ENCODE peak calls at places on chromosome 4, in seven cellular contexts. V is HEK293T, R is GM12878, T is K562, S is HepG2, E is H1, N is HCT116. X is an unnamed sample.

GRCh38 chr4:76306882-76307669 is 543 bp downstream of the STBD1 start:
- DNase-seq in E (peak; percentile 85), R (no peak), T (no peak), S (peak; percentile 19), V (peak; percentile 67), N (no peak), X (peak; percentile 76)

GRCh38 chr4:21470531-21470930 is 478.0 kb downstream of the KCNIP4 start:
- DNase-seq in R (no peak), E (no peak), V (no peak), T (no peak), S (no peak), N (no peak), X (no peak)

GRCh38 chr4:83212041-83212851 is 72.4 kb downstream of the COQ2 start:
- DNase-seq in E (no peak), N (no peak), T (no peak), R (peak; percentile 90), V (no peak), S (no peak), X (no peak)

GRCh38 chr4:141153751-141154510 is 20.7 kb upstream of the RNF150 start:
- DNase-seq in N (no peak), T (peak; percentile 16), E (no peak), R (no peak), V (no peak), S (no peak), X (no peak)

GRCh38 chr4:14644568-14645282 is 357.6 kb upstream of the CPEB2 start:
- DNase-seq in S (no peak), N (no peak), E (no peak), R (no peak), T (no peak), V (no peak), X (no peak)

GRCh38 chr4:25792200-25792791 is 70.5 kb downstream of the SEL1L3 start:
- DNase-seq in R (no peak), N (peak; percentile 51), T (peak; percentile 61), S (peak; percentile 51), E (peak; percentile 71), V (peak; percentile 33), X (peak; percentile 67)

GRCh38 chr4:138851626-138852443 is 163.7 kb upstream of the NOCT start:
- DNase-seq in E (no peak), N (no peak), S (no peak), V (no peak), T (no peak), R (no peak), X (no peak)

GRCh38 chr4:138035781-138036258 is 206.3 kb downstream of the SLC7A11 start:
- DNase-seq in S (peak; percentile 52), R (peak; percentile 69), V (peak; percentile 65), E (no peak), N (peak; percentile 53), T (peak; percentile 49), X (no peak)

GRCh38 chr4:73897380-73898136 is 28.4 kb downstream of the CXCL1 start:
- DNase-seq in R (no peak), E (no peak), S (no peak), V (no peak), N (no peak), T (no peak), X (no peak)

GRCh38 chr4:1014395-1015167 is 3.2 kb downstream of the FGFRL1 start:
- DNase-seq in R (no peak), N (no peak), S (no peak), E (no peak), V (no peak), T (no peak), X (no peak)

GRCh38 chr4:13546855-13547562 is 2.7 kb upstream of the NKX3-2 start:
- DNase-seq in S (no peak), N (no peak), E (peak; percentile 84), T (no peak), V (no peak), R (no peak), X (peak; percentile 70)

GRCh38 chr4:99945718-99946345 is 586 bp downstream of the DNAJB14 start:
- DNase-seq in R (no peak), E (no peak), S (peak; percentile 44), T (peak; percentile 45), V (peak; percentile 37), N (no peak), X (peak; percentile 60)

GRCh38 chr4:108140328-108140727 is 28.4 kb downstream of the LEF1 start:
- DNase-seq in E (no peak), S (no peak), V (no peak), T (no peak), R (no peak), N (no peak), X (no peak)

GRCh38 chr4:6746721-6747689 is 31.0 kb downstream of the BLOC1S4 start:
- DNase-seq in V (no peak), T (no peak), E (no peak), N (no peak), R (no peak), S (no peak), X (no peak)

GRCh38 chr4:35399912-35400311 is 844.4 kb downstream of the ARAP2 start:
- DNase-seq in N (no peak), R (no peak), V (no peak), S (no peak), E (no peak), T (no peak), X (no peak)

DNA sequence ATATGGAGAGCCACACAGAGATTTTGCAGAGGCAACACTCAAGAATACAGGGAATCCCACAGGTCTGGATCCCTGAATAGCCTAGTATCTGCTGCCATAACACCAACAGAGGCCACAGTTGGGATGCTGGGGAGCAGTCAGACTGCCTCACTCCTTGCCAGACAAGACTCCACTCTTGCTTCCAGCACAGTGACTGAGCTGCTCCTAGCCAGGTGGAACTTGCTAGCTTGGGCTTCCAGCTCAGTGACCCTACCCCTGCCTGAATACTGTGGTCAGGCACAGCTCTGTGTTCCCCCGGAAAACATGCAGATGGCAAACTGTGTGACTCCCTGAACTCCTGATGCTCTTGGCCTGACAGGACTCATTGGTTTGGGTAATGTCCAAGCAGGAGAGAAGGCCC is 251.8 kb downstream of the KCTD8 start:
- DNase-seq in T (no peak), V (no peak), N (no peak), E (no peak), R (no peak), S (no peak), X (no peak)
- TF ChIP-seq SP1 in T (no peak), V (no peak), N (no peak), E (no peak), R (no peak), S (no peak), X (no peak)

GRCh38 chr4:102302762-102303161 is 42.5 kb downstream of the SLC39A8 start:
- DNase-seq in S (no peak), T (no peak), V (no peak), E (no peak), R (no peak), N (no peak), X (no peak)

GRCh38 chr4:102295153-102295862 is 50.0 kb downstream of the SLC39A8 start:
- DNase-seq in T (no peak), N (no peak), S (no peak), R (no peak), V (no peak), E (no peak), X (no peak)

GRCh38 chr4:102299302-102299701 is 46.0 kb downstream of the SLC39A8 start:
- DNase-seq in S (no peak), R (no peak), E (no peak), N (no peak), V (no peak), T (no peak), X (no peak)

GRCh38 chr4:102301167-102301566 is 44.1 kb downstream of the SLC39A8 start:
- DNase-seq in S (no peak), V (no peak), R (no peak), T (no peak), N (no peak), E (no peak), X (no peak)

DNA sequence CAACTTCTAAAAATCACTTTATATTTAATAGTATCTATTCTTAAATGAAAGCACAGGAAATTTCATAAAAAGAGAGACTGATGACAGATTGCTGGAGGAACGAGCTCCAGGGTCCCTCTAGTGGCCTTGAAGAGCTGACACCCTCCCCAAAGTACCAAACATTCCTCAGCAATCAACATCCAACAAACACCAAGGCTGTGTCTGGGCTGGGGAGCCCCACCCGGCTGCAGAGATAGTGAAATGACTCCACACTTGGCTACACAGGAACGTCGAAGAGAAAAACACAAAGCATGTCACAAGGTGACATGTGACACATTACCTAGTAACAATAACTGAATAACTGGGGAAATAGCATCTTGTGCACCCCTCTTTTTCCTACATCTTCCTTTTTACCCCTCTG is 45.6 kb downstream of the SLC39A8 start:
- DNase-seq in V (peak; percentile 61), N (peak; percentile 32), S (peak; percentile 21), T (peak; percentile 79), E (peak; percentile 53), R (no peak), X (peak; percentile 53)
- TF ChIP-seq SP1 in V (no peak), N (no peak), S (no peak), T (no peak), E (no peak), R (no peak), X (no peak)

DNA sequence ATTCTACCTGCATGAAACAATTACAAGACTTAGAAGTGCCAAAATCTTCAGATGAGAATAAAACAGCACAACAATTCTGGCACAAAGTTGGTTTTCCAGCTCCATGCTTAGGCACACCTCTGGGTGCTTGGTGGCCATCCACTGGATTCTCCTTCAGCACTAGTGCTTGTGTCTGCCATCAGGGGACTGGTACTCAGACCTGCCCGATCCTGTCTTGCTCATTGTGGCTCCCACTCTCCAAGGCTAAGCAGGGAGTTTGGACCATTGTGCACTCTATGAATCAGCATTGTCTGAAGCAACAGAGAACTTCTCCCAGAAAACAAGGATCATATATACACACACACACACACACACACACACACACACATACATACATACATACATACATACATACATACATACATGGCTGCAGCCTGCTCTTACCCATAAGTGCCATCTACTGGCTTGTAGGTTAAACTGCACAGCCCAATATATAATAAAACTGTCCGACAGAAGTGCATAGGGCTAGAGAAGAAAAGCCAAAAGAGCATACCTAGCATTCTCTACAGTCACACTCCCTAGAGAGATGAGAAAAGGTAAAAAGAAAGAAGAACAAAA is 345.3 kb upstream of the LCORL start:
- DNase-seq in E (no peak), N (no peak), V (no peak), S (peak; percentile 24), T (peak; percentile 4), R (peak; percentile 7), X (no peak)
- TF ChIP-seq SP1 in E (no peak), N (no peak), V (no peak), S (no peak), T (no peak), R (no peak), X (no peak)

GRCh38 chr4:181647396-181648107 is 595.6 kb upstream of the TENM3 start:
- DNase-seq in N (no peak), R (no peak), E (no peak), S (no peak), T (no peak), V (peak; percentile 25), X (no peak)

GRCh38 chr4:181646864-181647263 is 596.3 kb upstream of the TENM3 start:
- DNase-seq in N (no peak), V (no peak), E (no peak), R (no peak), S (no peak), T (no peak), X (no peak)

GRCh38 chr4:181645489-181645888 is 597.7 kb upstream of the TENM3 start:
- DNase-seq in R (no peak), S (no peak), V (no peak), E (no peak), N (no peak), T (no peak), X (no peak)

DNA sequence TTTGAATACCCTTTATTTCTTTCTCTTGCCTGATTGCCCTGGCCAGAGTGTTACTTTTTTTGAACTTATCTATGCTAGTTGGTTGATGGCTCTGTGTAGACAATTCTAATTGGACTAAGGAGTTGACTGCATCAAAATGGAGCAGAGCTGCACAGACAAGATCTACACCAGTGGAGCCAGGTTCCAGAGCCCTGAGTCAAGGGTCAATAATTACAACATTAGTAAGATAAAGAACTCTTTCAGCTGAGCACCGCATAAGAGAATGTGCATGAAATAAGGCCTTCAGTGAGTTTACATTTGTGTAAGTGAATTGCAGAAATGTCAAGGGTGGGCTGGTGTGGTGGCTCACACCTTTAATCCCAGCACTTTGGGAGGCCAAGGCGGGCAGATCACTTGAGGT is 599.7 kb upstream of the TENM3 start:
- DNase-seq in V (no peak), N (no peak), S (no peak), E (no peak), R (no peak), T (no peak), X (no peak)
- TF ChIP-seq SP1 in V (no peak), N (no peak), S (no peak), E (no peak), R (no peak), T (no peak), X (no peak)